ENCODE peak calls at places on chromosomes 6 and 20, in nine cellular contexts. R, O, E, N, I, A, V, M and Z are unnamed samples.

GRCh38 chr6:157607317-157608109 is 215.5 kb upstream of the SNX9 start:
- DNase-seq in R (peak), O (no peak), E (no peak), N (no peak), I (no peak), A (no peak), V (no peak), M (no peak), Z (no peak)

GRCh38 chr20:21266191-21266536 is 37.0 kb upstream of the XRN2 start:
- DNase-seq in R (no peak), O (no peak), E (no peak), N (no peak), I (peak), A (no peak), V (no peak), M (no peak), Z (no peak)

GRCh38 chr6:84253380-84253779 is 25.9 kb upstream of the CEP162 start:
- DNase-seq in R (no peak), O (no peak), E (no peak), N (no peak), I (no peak), A (no peak), V (no peak), M (no peak), Z (no peak)

GRCh38 chr6:131038612-131039344 is 24.3 kb downstream of the EPB41L2 start:
- DNase-seq in R (no peak), O (no peak), E (no peak), N (no peak), I (no peak), A (no peak), V (no peak), M (no peak), Z (no peak)

GRCh38 chr6:130296854-130297253 is 69.0 kb upstream of the TMEM200A start:
- DNase-seq in R (no peak), O (no peak), E (no peak), N (no peak), I (no peak), A (no peak), V (no peak), M (no peak), Z (no peak)

GRCh38 chr6:45423111-45423900 is 45.6 kb upstream of the SUPT3H start:
- DNase-seq in R (peak), O (peak), E (no peak), N (no peak), I (no peak), A (peak), V (no peak), M (no peak), Z (no peak)

GRCh38 chr6:16903470-16903869 is 142.2 kb upstream of the ATXN1 start:
- DNase-seq in R (no peak), O (no peak), E (peak), N (no peak), I (no peak), A (no peak), V (no peak), M (no peak), Z (no peak)

GRCh38 chr6:112155900-112156299 is 68.5 kb downstream of the FAM229B start:
- DNase-seq in R (no peak), O (no peak), E (no peak), N (no peak), I (no peak), A (no peak), V (no peak), M (no peak), Z (no peak)

GRCh38 chr20:57437672-57438330 is 46.6 kb downstream of the RBM38 start:
- DNase-seq in R (no peak), O (no peak), E (no peak), N (no peak), I (no peak), A (no peak), V (no peak), M (no peak), Z (no peak)

GRCh38 chr6:3137057-3137777 is 18.7 kb downstream of the BPHL start:
- DNase-seq in R (no peak), O (no peak), E (no peak), N (no peak), I (no peak), A (no peak), V (no peak), M (no peak), Z (no peak)

GRCh38 chr20:57200882-57201723 is 65.3 kb downstream of the BMP7 start:
- DNase-seq in R (no peak), O (no peak), E (no peak), N (no peak), I (no peak), A (no peak), V (no peak), M (no peak), Z (no peak)

GRCh38 chr20:7505835-7506221 is 434.4 kb downstream of the HAO1 start:
- DNase-seq in R (no peak), O (no peak), E (no peak), N (no peak), I (no peak), A (no peak), V (no peak), M (no peak), Z (no peak)

GRCh38 chr6:89357390-89357789 is 4.9 kb upstream of the UBE2J1 start:
- DNase-seq in R (no peak), O (no peak), E (no peak), N (no peak), I (no peak), A (no peak), V (no peak), M (no peak), Z (no peak)

GRCh38 chr6:33787336-33787953 is 1.5 kb downstream of the LEMD2 start:
- DNase-seq in R (no peak), O (no peak), E (peak), N (no peak), I (no peak), A (no peak), V (no peak), M (no peak), Z (no peak)

GRCh38 chr6:63599243-63599642 is 27.0 kb downstream of the LOC128125822 start:
- DNase-seq in R (no peak), O (no peak), E (no peak), N (no peak), I (no peak), A (no peak), V (no peak), M (no peak), Z (no peak)

GRCh38 chr20:41734506-41734945 is 116.3 kb upstream of the CHD6 start:
- DNase-seq in R (peak), O (peak), E (peak), N (peak), I (peak), A (peak), V (peak), M (no peak), Z (no peak)

GRCh38 chr20:4012631-4013030 is 2.7 kb downstream of the RNF24 start:
- DNase-seq in R (no peak), O (no peak), E (no peak), N (no peak), I (no peak), A (no peak), V (no peak), M (no peak), Z (no peak)

GRCh38 chr6:107657755-107658461 is 166.2 kb downstream of the SCML4 start:
- DNase-seq in R (no peak), O (peak), E (peak), N (no peak), I (peak), A (peak), V (no peak), M (peak), Z (peak)

GRCh38 chr6:168528457-168529095 is 87.6 kb downstream of the SMOC2 start:
- DNase-seq in R (no peak), O (no peak), E (no peak), N (no peak), I (no peak), A (no peak), V (no peak), M (no peak), Z (no peak)

GRCh38 chr6:17899491-17899890 is 87.9 kb downstream of the KIF13A start:
- DNase-seq in R (no peak), O (no peak), E (no peak), N (no peak), I (no peak), A (no peak), V (no peak), M (no peak), Z (no peak)

GRCh38 chr6:139029470-139030210 is 1.1 kb downstream of the ABRACL start:
- DNase-seq in R (peak), O (peak), E (no peak), N (peak), I (peak), A (peak), V (no peak), M (no peak), Z (no peak)

GRCh38 chr6:43913388-43914271 is 143.6 kb downstream of the VEGFA start:
- DNase-seq in R (no peak), O (no peak), E (peak), N (no peak), I (no peak), A (no peak), V (no peak), M (no peak), Z (no peak)

GRCh38 chr6:21582651-21583050 is 10.9 kb upstream of the SOX4 start:
- DNase-seq in R (no peak), O (no peak), E (no peak), N (no peak), I (no peak), A (no peak), V (no peak), M (no peak), Z (no peak)

GRCh38 chr6:13709698-13710551 is 1.7 kb downstream of the RANBP9 start:
- DNase-seq in R (peak), O (no peak), E (peak), N (peak), I (no peak), A (no peak), V (peak), M (no peak), Z (peak)

GRCh38 chr6:98579089-98579488 is 255.3 kb upstream of the POU3F2 start:
- DNase-seq in R (no peak), O (no peak), E (peak), N (no peak), I (no peak), A (no peak), V (no peak), M (no peak), Z (no peak)

GRCh38 chr6:164396071-164397047 is 913.0 kb downstream of the C6orf118 start:
- DNase-seq in R (no peak), O (no peak), E (peak), N (no peak), I (no peak), A (no peak), V (no peak), M (no peak), Z (peak)

GRCh38 chr6:120764312-120764711 is 570.0 kb downstream of the TBC1D32 start:
- DNase-seq in R (no peak), O (no peak), E (no peak), N (peak), I (no peak), A (no peak), V (no peak), M (no peak), Z (no peak)

GRCh38 chr20:60967431-60968316 is 284.4 kb upstream of the CDH4 start:
- DNase-seq in R (no peak), O (no peak), E (no peak), N (no peak), I (no peak), A (no peak), V (no peak), M (no peak), Z (no peak)

GRCh38 chr6:119459207-119459974 is 109.8 kb upstream of the MAN1A1 start:
- DNase-seq in R (no peak), O (no peak), E (no peak), N (no peak), I (no peak), A (no peak), V (no peak), M (no peak), Z (no peak)

GRCh38 chr6:108168980-108169800 is 3.4 kb downstream of the NR2E1 start:
- DNase-seq in R (peak), O (no peak), E (no peak), N (no peak), I (no peak), A (no peak), V (no peak), M (no peak), Z (no peak)

GRCh38 chr6:11132191-11132590 is 20.7 kb upstream of the ERVFRD-1 start:
- DNase-seq in R (no peak), O (no peak), E (no peak), N (no peak), I (no peak), A (no peak), V (no peak), M (no peak), Z (no peak)